ENCODE peak calls at places on chromosomes 12 and 14, in eight cellular contexts. One of them, this sample, is unnamed.

GRCh38 chr12:126093911-126094310 is 1028.7 kb downstream of the AACS start:
- DNase-seq in GM10248: no peak
- DNase-seq in RWPE2: no peak
- DNase-seq in CD14-positive monocyte: no peak
- DNase-seq in astrocyte of the spinal cord: peak
- DNase-seq in pancreas: peak
- DNase-seq in GM23338: peak
- DNase-seq in stomach: no peak
- DNase-seq in this sample: peak

GRCh38 chr12:108532061-108532848 is 17.2 kb downstream of the FICD start:
- DNase-seq in GM10248: no peak
- DNase-seq in RWPE2: no peak
- DNase-seq in GM23338: no peak
- DNase-seq in pancreas: no peak
- DNase-seq in stomach: no peak
- DNase-seq in astrocyte of the spinal cord: no peak
- DNase-seq in CD14-positive monocyte: no peak
- DNase-seq in this sample: no peak

GRCh38 chr12:75738486-75738885 is 227.1 kb upstream of the KRR1 start:
- DNase-seq in GM23338: no peak
- DNase-seq in astrocyte of the spinal cord: no peak
- DNase-seq in stomach: no peak
- DNase-seq in pancreas: no peak
- DNase-seq in RWPE2: no peak
- DNase-seq in GM10248: peak
- DNase-seq in CD14-positive monocyte: no peak
- DNase-seq in this sample: no peak

GRCh38 chr12:120684523-120684932 is 2.4 kb upstream of the MLEC start:
- DNase-seq in CD14-positive monocyte: peak
- DNase-seq in GM10248: no peak
- DNase-seq in RWPE2: no peak
- DNase-seq in stomach: no peak
- DNase-seq in pancreas: no peak
- DNase-seq in astrocyte of the spinal cord: no peak
- DNase-seq in GM23338: no peak
- DNase-seq in this sample: no peak

GRCh38 chr12:3200032-3200617 is 122.9 kb downstream of the TSPAN9 start:
- DNase-seq in GM23338: peak
- DNase-seq in GM10248: no peak
- DNase-seq in astrocyte of the spinal cord: peak
- DNase-seq in RWPE2: no peak
- DNase-seq in stomach: peak
- DNase-seq in pancreas: no peak
- DNase-seq in CD14-positive monocyte: no peak
- DNase-seq in this sample: peak

GRCh38 chr12:107580750-107581529 is 104.7 kb upstream of the PWP1 start:
- DNase-seq in CD14-positive monocyte: no peak
- DNase-seq in astrocyte of the spinal cord: no peak
- DNase-seq in pancreas: no peak
- DNase-seq in GM10248: no peak
- DNase-seq in stomach: no peak
- DNase-seq in GM23338: peak
- DNase-seq in RWPE2: no peak
- DNase-seq in this sample: no peak

GRCh38 chr12:106064622-106065021 is 74.1 kb downstream of the NUAK1 start:
- DNase-seq in CD14-positive monocyte: no peak
- DNase-seq in RWPE2: no peak
- DNase-seq in pancreas: no peak
- DNase-seq in GM10248: no peak
- DNase-seq in stomach: no peak
- DNase-seq in GM23338: no peak
- DNase-seq in astrocyte of the spinal cord: no peak
- DNase-seq in this sample: no peak

GRCh38 chr12:6563448-6564050 is 4.5 kb downstream of the NOP2 start:
- DNase-seq in RWPE2: no peak
- DNase-seq in pancreas: no peak
- DNase-seq in stomach: peak
- DNase-seq in GM23338: peak
- DNase-seq in astrocyte of the spinal cord: peak
- DNase-seq in CD14-positive monocyte: no peak
- DNase-seq in GM10248: peak
- DNase-seq in this sample: peak

GRCh38 chr12:49942921-49943662 is 7.4 kb upstream of the AQP2 start:
- DNase-seq in RWPE2: no peak
- DNase-seq in astrocyte of the spinal cord: no peak
- DNase-seq in pancreas: no peak
- DNase-seq in GM10248: no peak
- DNase-seq in stomach: peak
- DNase-seq in CD14-positive monocyte: peak
- DNase-seq in GM23338: no peak
- DNase-seq in this sample: no peak

GRCh38 chr12:96427269-96427729 is 27.1 kb upstream of the CDK17 start:
- DNase-seq in pancreas: peak
- DNase-seq in GM10248: no peak
- DNase-seq in GM23338: no peak
- DNase-seq in stomach: peak
- DNase-seq in RWPE2: peak
- DNase-seq in CD14-positive monocyte: no peak
- DNase-seq in astrocyte of the spinal cord: peak
- DNase-seq in this sample: no peak

GRCh38 chr12:58044966-58045365 is 103.6 kb downstream of the ATP23 start:
- DNase-seq in RWPE2: no peak
- DNase-seq in stomach: no peak
- DNase-seq in pancreas: no peak
- DNase-seq in GM10248: no peak
- DNase-seq in GM23338: no peak
- DNase-seq in astrocyte of the spinal cord: no peak
- DNase-seq in CD14-positive monocyte: no peak
- DNase-seq in this sample: no peak

GRCh38 chr12:45354399-45354798 is 138.5 kb downstream of the ANO6 start:
- DNase-seq in GM23338: peak
- DNase-seq in GM10248: no peak
- DNase-seq in astrocyte of the spinal cord: no peak
- DNase-seq in stomach: no peak
- DNase-seq in RWPE2: no peak
- DNase-seq in CD14-positive monocyte: no peak
- DNase-seq in pancreas: no peak
- DNase-seq in this sample: no peak

GRCh38 chr12:125873031-125873430 is 807.8 kb downstream of the AACS start:
- DNase-seq in GM10248: no peak
- DNase-seq in pancreas: no peak
- DNase-seq in astrocyte of the spinal cord: peak
- DNase-seq in GM23338: no peak
- DNase-seq in stomach: no peak
- DNase-seq in RWPE2: no peak
- DNase-seq in CD14-positive monocyte: no peak
- DNase-seq in this sample: no peak

GRCh38 chr12:57397441-57397840 is 33.4 kb downstream of the R3HDM2 start:
- DNase-seq in stomach: no peak
- DNase-seq in GM23338: no peak
- DNase-seq in RWPE2: no peak
- DNase-seq in CD14-positive monocyte: no peak
- DNase-seq in GM10248: no peak
- DNase-seq in pancreas: no peak
- DNase-seq in astrocyte of the spinal cord: no peak
- DNase-seq in this sample: no peak

GRCh38 chr14:103103461-103104388 is 9.2 kb downstream of the EXOC3L4 start:
- DNase-seq in RWPE2: no peak
- DNase-seq in CD14-positive monocyte: no peak
- DNase-seq in GM10248: no peak
- DNase-seq in astrocyte of the spinal cord: no peak
- DNase-seq in pancreas: peak
- DNase-seq in stomach: peak
- DNase-seq in GM23338: peak
- DNase-seq in this sample: no peak
- TF ChIP-seq CTCF in RWPE2: no peak
- TF ChIP-seq CTCF in CD14-positive monocyte: no peak
- TF ChIP-seq CTCF in GM10248: no peak
- TF ChIP-seq CTCF in astrocyte of the spinal cord: peak
- TF ChIP-seq CTCF in pancreas: no peak
- TF ChIP-seq CTCF in stomach: no peak
- TF ChIP-seq CTCF in GM23338: no peak
- TF ChIP-seq CTCF in this sample: no peak

GRCh38 chr12:93991882-93992415 is 156.4 kb upstream of the PLXNC1 start:
- DNase-seq in RWPE2: no peak
- DNase-seq in CD14-positive monocyte: no peak
- DNase-seq in stomach: no peak
- DNase-seq in pancreas: no peak
- DNase-seq in GM10248: no peak
- DNase-seq in astrocyte of the spinal cord: no peak
- DNase-seq in GM23338: no peak
- DNase-seq in this sample: no peak

GRCh38 chr12:93996321-93996720 is 152.1 kb upstream of the PLXNC1 start:
- DNase-seq in astrocyte of the spinal cord: no peak
- DNase-seq in pancreas: no peak
- DNase-seq in CD14-positive monocyte: no peak
- DNase-seq in GM10248: no peak
- DNase-seq in RWPE2: no peak
- DNase-seq in stomach: no peak
- DNase-seq in GM23338: no peak
- DNase-seq in this sample: no peak

GRCh38 chr12:93989913-93990312 is 158.5 kb upstream of the PLXNC1 start:
- DNase-seq in CD14-positive monocyte: no peak
- DNase-seq in GM23338: no peak
- DNase-seq in GM10248: no peak
- DNase-seq in RWPE2: no peak
- DNase-seq in pancreas: no peak
- DNase-seq in stomach: no peak
- DNase-seq in astrocyte of the spinal cord: no peak
- DNase-seq in this sample: no peak

GRCh38 chr12:93990832-93991748 is 157.3 kb upstream of the PLXNC1 start:
- DNase-seq in GM23338: peak
- DNase-seq in RWPE2: no peak
- DNase-seq in GM10248: no peak
- DNase-seq in stomach: no peak
- DNase-seq in CD14-positive monocyte: no peak
- DNase-seq in pancreas: no peak
- DNase-seq in astrocyte of the spinal cord: peak
- DNase-seq in this sample: peak
- TF ChIP-seq CTCF in GM23338: peak
- TF ChIP-seq CTCF in RWPE2: no peak
- TF ChIP-seq CTCF in GM10248: no peak
- TF ChIP-seq CTCF in stomach: peak
- TF ChIP-seq CTCF in CD14-positive monocyte: no peak
- TF ChIP-seq CTCF in pancreas: no peak
- TF ChIP-seq CTCF in astrocyte of the spinal cord: peak
- TF ChIP-seq CTCF in this sample: peak

GRCh38 chr12:9943244-9943643 is 11.1 kb upstream of the CLEC2A start:
- DNase-seq in RWPE2: no peak
- DNase-seq in GM23338: peak
- DNase-seq in stomach: no peak
- DNase-seq in CD14-positive monocyte: peak
- DNase-seq in pancreas: no peak
- DNase-seq in astrocyte of the spinal cord: no peak
- DNase-seq in GM10248: no peak
- DNase-seq in this sample: no peak

GRCh38 chr12:9941838-9942237 is 9.7 kb upstream of the CLEC2A start:
- DNase-seq in CD14-positive monocyte: no peak
- DNase-seq in GM23338: no peak
- DNase-seq in RWPE2: no peak
- DNase-seq in astrocyte of the spinal cord: no peak
- DNase-seq in pancreas: no peak
- DNase-seq in stomach: no peak
- DNase-seq in GM10248: no peak
- DNase-seq in this sample: no peak

GRCh38 chr12:9936597-9936996 is 4.4 kb upstream of the CLEC2A start:
- DNase-seq in pancreas: no peak
- DNase-seq in RWPE2: no peak
- DNase-seq in astrocyte of the spinal cord: no peak
- DNase-seq in GM10248: no peak
- DNase-seq in GM23338: no peak
- DNase-seq in stomach: no peak
- DNase-seq in CD14-positive monocyte: no peak
- DNase-seq in this sample: no peak

GRCh38 chr12:9944404-9944803 is 12.2 kb upstream of the CLEC2A start:
- DNase-seq in GM10248: no peak
- DNase-seq in astrocyte of the spinal cord: no peak
- DNase-seq in RWPE2: no peak
- DNase-seq in pancreas: no peak
- DNase-seq in stomach: no peak
- DNase-seq in GM23338: no peak
- DNase-seq in CD14-positive monocyte: no peak
- DNase-seq in this sample: no peak

GRCh38 chr12:9940370-9940769 is 8.2 kb upstream of the CLEC2A start:
- DNase-seq in stomach: no peak
- DNase-seq in CD14-positive monocyte: no peak
- DNase-seq in astrocyte of the spinal cord: no peak
- DNase-seq in GM23338: peak
- DNase-seq in RWPE2: no peak
- DNase-seq in pancreas: no peak
- DNase-seq in GM10248: peak
- DNase-seq in this sample: no peak
- TF ChIP-seq CTCF in stomach: no peak
- TF ChIP-seq CTCF in CD14-positive monocyte: peak
- TF ChIP-seq CTCF in astrocyte of the spinal cord: peak
- TF ChIP-seq CTCF in GM23338: peak
- TF ChIP-seq CTCF in RWPE2: no peak
- TF ChIP-seq CTCF in pancreas: no peak
- TF ChIP-seq CTCF in GM10248: peak
- TF ChIP-seq CTCF in this sample: peak

DNA sequence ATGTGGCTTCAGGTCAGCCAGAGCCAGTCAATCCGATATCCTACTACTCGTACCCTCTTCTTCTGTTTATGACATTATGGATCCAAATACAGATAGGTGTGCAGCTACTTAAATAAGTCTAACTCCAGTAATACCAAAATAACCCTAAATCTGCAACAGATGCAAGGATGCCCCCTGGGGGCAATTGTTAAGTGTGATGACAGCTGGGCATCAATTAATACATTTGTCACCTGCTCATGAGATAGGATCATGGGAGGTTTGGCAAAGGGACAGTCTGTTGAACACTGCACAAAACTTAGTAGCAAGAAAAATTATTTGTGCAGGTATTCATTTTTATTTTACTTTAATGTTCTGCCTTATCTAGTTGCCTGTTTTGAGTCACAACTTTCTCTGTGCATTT is 83.2 kb downstream of the SLC38A6 start:
- DNase-seq in pancreas: no peak
- DNase-seq in stomach: no peak
- DNase-seq in CD14-positive monocyte: no peak
- DNase-seq in RWPE2: no peak
- DNase-seq in GM10248: no peak
- DNase-seq in GM23338: no peak
- DNase-seq in astrocyte of the spinal cord: no peak
- DNase-seq in this sample: no peak
- TF ChIP-seq CTCF in pancreas: no peak
- TF ChIP-seq CTCF in stomach: no peak
- TF ChIP-seq CTCF in CD14-positive monocyte: peak
- TF ChIP-seq CTCF in RWPE2: peak
- TF ChIP-seq CTCF in GM10248: no peak
- TF ChIP-seq CTCF in GM23338: peak
- TF ChIP-seq CTCF in astrocyte of the spinal cord: no peak
- TF ChIP-seq CTCF in this sample: no peak

GRCh38 chr14:79972230-79972629 is 239.1 kb downstream of the DIO2 start:
- DNase-seq in RWPE2: no peak
- DNase-seq in GM23338: no peak
- DNase-seq in GM10248: no peak
- DNase-seq in astrocyte of the spinal cord: peak
- DNase-seq in stomach: no peak
- DNase-seq in pancreas: no peak
- DNase-seq in CD14-positive monocyte: no peak
- DNase-seq in this sample: no peak
- TF ChIP-seq CTCF in RWPE2: no peak
- TF ChIP-seq CTCF in GM23338: no peak
- TF ChIP-seq CTCF in GM10248: no peak
- TF ChIP-seq CTCF in astrocyte of the spinal cord: no peak
- TF ChIP-seq CTCF in stomach: no peak
- TF ChIP-seq CTCF in pancreas: no peak
- TF ChIP-seq CTCF in CD14-positive monocyte: no peak
- TF ChIP-seq CTCF in this sample: no peak

This sample was measured in neural crest cell.